ENCODE peak calls at places on chromosome 13, in four cellular contexts. One of them, this sample, is unnamed.
A peak's percentile ranks its signal among the peaks of the same experiment; 100 is the strongest.

GRCh38 chr13:31377946-31378345 is 178.2 kb downstream of the B3GLCT start:
- DNase-seq in activated T-cell treated with anti-CD3 and anti-CD28 coated beads for 4 hours: no peak
- DNase-seq in GM13977: no peak
- DNase-seq in NCI-H2081: no peak
- DNase-seq in this sample: no peak

GRCh38 chr13:99357149-99357596 is 50.0 kb upstream of the GPR183 start:
- DNase-seq in activated T-cell treated with anti-CD3 and anti-CD28 coated beads for 4 hours: no peak
- DNase-seq in GM13977: peak; percentile 60
- DNase-seq in NCI-H2081: no peak
- DNase-seq in this sample: no peak

GRCh38 chr13:51519839-51520238 is 64.4 kb upstream of the WDFY2 start:
- DNase-seq in activated T-cell treated with anti-CD3 and anti-CD28 coated beads for 4 hours: no peak
- DNase-seq in GM13977: no peak
- DNase-seq in NCI-H2081: no peak
- DNase-seq in this sample: no peak

GRCh38 chr13:106151056-106151699 is 384.3 kb downstream of the EFNB2 start:
- DNase-seq in activated T-cell treated with anti-CD3 and anti-CD28 coated beads for 4 hours: no peak
- DNase-seq in GM13977: no peak
- DNase-seq in NCI-H2081: no peak
- DNase-seq in this sample: no peak

GRCh38 chr13:100773923-100774641 is 99.5 kb upstream of the TMTC4 start:
- DNase-seq in activated T-cell treated with anti-CD3 and anti-CD28 coated beads for 4 hours: no peak
- DNase-seq in GM13977: no peak
- DNase-seq in NCI-H2081: no peak
- DNase-seq in this sample: no peak

GRCh38 chr13:72180253-72180952 is 313.4 kb upstream of the DACH1 start:
- DNase-seq in activated T-cell treated with anti-CD3 and anti-CD28 coated beads for 4 hours: no peak
- DNase-seq in GM13977: no peak
- DNase-seq in NCI-H2081: no peak
- DNase-seq in this sample: no peak

GRCh38 chr13:100244431-100244830 is 155.5 kb downstream of the PCCA start:
- DNase-seq in activated T-cell treated with anti-CD3 and anti-CD28 coated beads for 4 hours: no peak
- DNase-seq in GM13977: no peak
- DNase-seq in NCI-H2081: no peak
- DNase-seq in this sample: no peak

GRCh38 chr13:77874406-77874805 is 44.2 kb downstream of the EDNRB start:
- DNase-seq in activated T-cell treated with anti-CD3 and anti-CD28 coated beads for 4 hours: no peak
- DNase-seq in GM13977: no peak
- DNase-seq in NCI-H2081: no peak
- DNase-seq in this sample: no peak

GRCh38 chr13:68727165-68727564 is 1380.5 kb upstream of the ATXN8OS start:
- DNase-seq in activated T-cell treated with anti-CD3 and anti-CD28 coated beads for 4 hours: no peak
- DNase-seq in GM13977: no peak
- DNase-seq in NCI-H2081: peak; percentile 25
- DNase-seq in this sample: no peak

GRCh38 chr13:43304945-43305344 is 281.6 kb downstream of the DNAJC15 start:
- DNase-seq in activated T-cell treated with anti-CD3 and anti-CD28 coated beads for 4 hours: no peak
- DNase-seq in GM13977: no peak
- DNase-seq in NCI-H2081: peak; percentile 1
- DNase-seq in this sample: no peak

GRCh38 chr13:70527553-70527952 is 419.3 kb upstream of the KLHL1 start:
- DNase-seq in activated T-cell treated with anti-CD3 and anti-CD28 coated beads for 4 hours: no peak
- DNase-seq in GM13977: no peak
- DNase-seq in NCI-H2081: no peak
- DNase-seq in this sample: no peak

GRCh38 chr13:40115456-40115855 is 460.0 kb downstream of the COG6 start:
- DNase-seq in activated T-cell treated with anti-CD3 and anti-CD28 coated beads for 4 hours: no peak
- DNase-seq in GM13977: no peak
- DNase-seq in NCI-H2081: no peak
- DNase-seq in this sample: no peak

GRCh38 chr13:110116072-110116487 is 190.9 kb downstream of the COL4A1 start:
- DNase-seq in activated T-cell treated with anti-CD3 and anti-CD28 coated beads for 4 hours: peak; percentile 11
- DNase-seq in GM13977: no peak
- DNase-seq in NCI-H2081: no peak
- DNase-seq in this sample: peak; percentile 67

GRCh38 chr13:27182844-27183497 is 11.4 kb upstream of the USP12 start:
- DNase-seq in activated T-cell treated with anti-CD3 and anti-CD28 coated beads for 4 hours: no peak
- DNase-seq in GM13977: no peak
- DNase-seq in NCI-H2081: no peak
- DNase-seq in this sample: no peak

GRCh38 chr13:111330211-111330610 is 9.8 kb downstream of the TEX29 start:
- DNase-seq in activated T-cell treated with anti-CD3 and anti-CD28 coated beads for 4 hours: no peak
- DNase-seq in GM13977: no peak
- DNase-seq in NCI-H2081: no peak
- DNase-seq in this sample: no peak

GRCh38 chr13:67416047-67416925 is 186.2 kb upstream of the PCDH9 start:
- DNase-seq in activated T-cell treated with anti-CD3 and anti-CD28 coated beads for 4 hours: no peak
- DNase-seq in GM13977: no peak
- DNase-seq in NCI-H2081: peak; percentile 26
- DNase-seq in this sample: no peak

GRCh38 chr13:113903361-113903760 is 39.5 kb upstream of the GAS6 start:
- DNase-seq in activated T-cell treated with anti-CD3 and anti-CD28 coated beads for 4 hours: no peak
- DNase-seq in GM13977: no peak
- DNase-seq in NCI-H2081: no peak
- DNase-seq in this sample: no peak

GRCh38 chr13:51621597-51621996 is 37.3 kb downstream of the WDFY2 start:
- DNase-seq in activated T-cell treated with anti-CD3 and anti-CD28 coated beads for 4 hours: no peak
- DNase-seq in GM13977: no peak
- DNase-seq in NCI-H2081: no peak
- DNase-seq in this sample: no peak